ENCODE peak calls at places on chromosomes 16 and 17, in five cellular contexts. B is HEK293T; F is fibroblast of the aortic adventitia; T is stimulated activated CD4-positive, alpha-beta T cell treated with anti-CD3 and anti-CD28 coated beads, Interleukin-4, amount 100 ng/mL, for 1 hour; E is stimulated activated CD8-positive, alpha-beta memory T cell treated with anti-CD3 and anti-CD28 coated beads, Interleukin-2, amount 100 ng/mL, for 1 hour. K is an unnamed sample.

GRCh38 chr16:68790130-68790761 is 53.1 kb upstream of the TANGO6 start:
- DNase-seq in B (no peak), F (peak), T (no peak), E (no peak), K (peak)

GRCh38 chr17:83173180-83173996 is 94.0 kb downstream of the METRNL start:
- DNase-seq in B (no peak), F (no peak), T (no peak), E (no peak), K (no peak)

GRCh38 chr16:27221576-27222498 is 18.5 kb downstream of the KDM8 start:
- DNase-seq in B (no peak), F (peak), T (no peak), E (no peak), K (peak)

GRCh38 chr16:56783332-56783731 is 53.4 kb downstream of the NUP93 start:
- DNase-seq in B (no peak), F (no peak), T (no peak), E (no peak), K (no peak)

GRCh38 chr17:41258406-41258805 is 3.2 kb downstream of the KRTAP9-9 start:
- DNase-seq in B (no peak), F (no peak), T (no peak), E (no peak), K (no peak)

GRCh38 chr17:67617304-67617899 is 100.3 kb upstream of the NOL11 start:
- DNase-seq in B (no peak), F (no peak), T (no peak), E (no peak), K (no peak)

GRCh38 chr17:31510273-31511175 is 119.0 kb downstream of the RAB11FIP4 start:
- DNase-seq in B (no peak), F (no peak), T (peak), E (no peak), K (no peak)

GRCh38 chr17:79721993-79722671 is 8.6 kb upstream of the ENPP7 start:
- DNase-seq in B (peak), F (peak), T (no peak), E (no peak), K (no peak)

GRCh38 chr16:67447508-67448076 is 16.7 kb downstream of the HSD11B2 start:
- DNase-seq in B (peak), F (peak), T (peak), E (no peak), K (peak)

GRCh38 chr17:80861892-80862291 is 129.7 kb upstream of the CHMP6 start:
- DNase-seq in B (peak), F (peak), T (peak), E (no peak), K (peak)

GRCh38 chr17:77887464-77888241 is 70.8 kb upstream of the TNRC6C start:
- DNase-seq in B (peak), F (peak), T (peak), E (peak), K (peak)

GRCh38 chr17:82750241-82750905 is 1.5 kb upstream of the TBCD start:
- DNase-seq in B (no peak), F (no peak), T (no peak), E (no peak), K (no peak)

GRCh38 chr16:75260856-75261589 is 9.6 kb upstream of the BCAR1 start:
- DNase-seq in B (no peak), F (no peak), T (no peak), E (no peak), K (no peak)

GRCh38 chr16:14180431-14181059 is 109.4 kb downstream of the MRTFB start:
- DNase-seq in B (no peak), F (no peak), T (no peak), E (no peak), K (no peak)

GRCh38 chr16:86797700-86798099 is 219.4 kb downstream of the FOXL1 start:
- DNase-seq in B (no peak), F (no peak), T (no peak), E (no peak), K (no peak)

GRCh38 chr16:12646490-12647274 is 157.0 kb downstream of the CPPED1 start:
- DNase-seq in B (no peak), F (no peak), T (peak), E (no peak), K (no peak)

GRCh38 chr16:1338119-1338730 is 4.8 kb downstream of the BAIAP3 start:
- DNase-seq in B (no peak), F (no peak), T (peak), E (no peak), K (no peak)

GRCh38 chr16:30896890-30897730 is 696 bp downstream of the CTF1 start:
- DNase-seq in B (peak), F (peak), T (peak), E (peak), K (peak)

GRCh38 chr16:17269434-17269833 is 201.3 kb downstream of the XYLT1 start:
- DNase-seq in B (no peak), F (no peak), T (no peak), E (no peak), K (no peak)

GRCh38 chr17:7716299-7716886 is 1.2 kb upstream of the DNAH2 start:
- DNase-seq in B (no peak), F (no peak), T (no peak), E (no peak), K (no peak)

GRCh38 chr16:79077391-79077790 is 523.1 kb downstream of the MAF start:
- DNase-seq in B (no peak), F (no peak), T (no peak), E (no peak), K (no peak)

GRCh38 chr16:67283039-67283825 is 3.9 kb downstream of the PLEKHG4 start:
- DNase-seq in B (no peak), F (no peak), T (no peak), E (no peak), K (peak)

GRCh38 chr17:5418858-5419355 is 555 bp downstream of the NUP88 start:
- DNase-seq in B (no peak), F (peak), T (peak), E (peak), K (peak)

K was measured in fibroblast of pulmonary artery.